ENCODE peak calls at places on chromosome 4, in seven cellular contexts. One of them, this sample, is unnamed.

GRCh38 chr4:6859543-6859942 is 50.1 kb upstream of the TBC1D14 start:
- DNase-seq in tibial artery: no peak
- DNase-seq in sigmoid colon: no peak
- DNase-seq in CD8-positive, alpha-beta T cell: no peak
- DNase-seq in suprapubic skin: no peak
- DNase-seq in right cardiac atrium: no peak
- DNase-seq in uterus: no peak
- DNase-seq in this sample: no peak

GRCh38 chr4:56311299-56311975 is 75.9 kb downstream of the AASDH start:
- DNase-seq in tibial artery: no peak
- DNase-seq in sigmoid colon: no peak
- DNase-seq in CD8-positive, alpha-beta T cell: no peak
- DNase-seq in suprapubic skin: no peak
- DNase-seq in right cardiac atrium: no peak
- DNase-seq in uterus: no peak
- DNase-seq in this sample: no peak

GRCh38 chr4:76197971-76198410 is 15.6 kb downstream of the SCARB2 start:
- DNase-seq in tibial artery: peak
- DNase-seq in sigmoid colon: peak
- DNase-seq in CD8-positive, alpha-beta T cell: no peak
- DNase-seq in suprapubic skin: no peak
- DNase-seq in right cardiac atrium: peak
- DNase-seq in uterus: peak
- DNase-seq in this sample: peak

GRCh38 chr4:102610007-102610406 is 108.8 kb downstream of the NFKB1 start:
- DNase-seq in tibial artery: no peak
- DNase-seq in sigmoid colon: no peak
- DNase-seq in CD8-positive, alpha-beta T cell: no peak
- DNase-seq in suprapubic skin: no peak
- DNase-seq in right cardiac atrium: no peak
- DNase-seq in uterus: no peak
- DNase-seq in this sample: no peak

GRCh38 chr4:116551798-116552197 is 533.6 kb downstream of the TRAM1L1 start:
- DNase-seq in tibial artery: no peak
- DNase-seq in sigmoid colon: no peak
- DNase-seq in CD8-positive, alpha-beta T cell: no peak
- DNase-seq in suprapubic skin: no peak
- DNase-seq in right cardiac atrium: no peak
- DNase-seq in uterus: no peak
- DNase-seq in this sample: no peak

GRCh38 chr4:152224223-152224622 is 311.7 kb downstream of the FBXW7 start:
- DNase-seq in tibial artery: no peak
- DNase-seq in sigmoid colon: no peak
- DNase-seq in CD8-positive, alpha-beta T cell: no peak
- DNase-seq in suprapubic skin: no peak
- DNase-seq in right cardiac atrium: no peak
- DNase-seq in uterus: no peak
- DNase-seq in this sample: no peak

GRCh38 chr4:88457307-88458090 is 580 bp downstream of the HERC5 start:
- DNase-seq in tibial artery: peak
- DNase-seq in sigmoid colon: peak
- DNase-seq in CD8-positive, alpha-beta T cell: peak
- DNase-seq in suprapubic skin: no peak
- DNase-seq in right cardiac atrium: peak
- DNase-seq in uterus: peak
- DNase-seq in this sample: peak

GRCh38 chr4:20015825-20016224 is 235.9 kb upstream of the SLIT2 start:
- DNase-seq in tibial artery: no peak
- DNase-seq in sigmoid colon: no peak
- DNase-seq in CD8-positive, alpha-beta T cell: no peak
- DNase-seq in suprapubic skin: no peak
- DNase-seq in right cardiac atrium: no peak
- DNase-seq in uterus: no peak
- DNase-seq in this sample: no peak

GRCh38 chr4:41022116-41022515 is 192.2 kb downstream of the APBB2 start:
- DNase-seq in tibial artery: no peak
- DNase-seq in sigmoid colon: no peak
- DNase-seq in CD8-positive, alpha-beta T cell: no peak
- DNase-seq in suprapubic skin: no peak
- DNase-seq in right cardiac atrium: no peak
- DNase-seq in uterus: no peak
- DNase-seq in this sample: no peak

GRCh38 chr4:94415448-94415847 is 36.3 kb upstream of the PDLIM5 start:
- DNase-seq in tibial artery: no peak
- DNase-seq in sigmoid colon: no peak
- DNase-seq in CD8-positive, alpha-beta T cell: no peak
- DNase-seq in suprapubic skin: no peak
- DNase-seq in right cardiac atrium: no peak
- DNase-seq in uterus: no peak
- DNase-seq in this sample: no peak
- H3K27ac ChIP-seq in tibial artery: no peak
- H3K27ac ChIP-seq in sigmoid colon: no peak
- H3K27ac ChIP-seq in CD8-positive, alpha-beta T cell: no peak
- H3K27ac ChIP-seq in suprapubic skin: no peak
- H3K27ac ChIP-seq in right cardiac atrium: no peak
- H3K27ac ChIP-seq in uterus: no peak
- H3K27ac ChIP-seq in this sample: no peak

GRCh38 chr4:141120036-141120593 is 13.2 kb downstream of the RNF150 start:
- DNase-seq in tibial artery: no peak
- DNase-seq in sigmoid colon: no peak
- DNase-seq in CD8-positive, alpha-beta T cell: no peak
- DNase-seq in suprapubic skin: no peak
- DNase-seq in right cardiac atrium: no peak
- DNase-seq in uterus: no peak
- DNase-seq in this sample: no peak
- H3K27ac ChIP-seq in tibial artery: no peak
- H3K27ac ChIP-seq in sigmoid colon: no peak
- H3K27ac ChIP-seq in CD8-positive, alpha-beta T cell: no peak
- H3K27ac ChIP-seq in suprapubic skin: no peak
- H3K27ac ChIP-seq in right cardiac atrium: no peak
- H3K27ac ChIP-seq in uterus: no peak
- H3K27ac ChIP-seq in this sample: no peak

GRCh38 chr4:138915725-138916124 is 99.9 kb upstream of the NOCT start:
- DNase-seq in tibial artery: no peak
- DNase-seq in sigmoid colon: no peak
- DNase-seq in CD8-positive, alpha-beta T cell: no peak
- DNase-seq in suprapubic skin: no peak
- DNase-seq in right cardiac atrium: no peak
- DNase-seq in uterus: no peak
- DNase-seq in this sample: no peak
- H3K27ac ChIP-seq in tibial artery: no peak
- H3K27ac ChIP-seq in sigmoid colon: no peak
- H3K27ac ChIP-seq in CD8-positive, alpha-beta T cell: no peak
- H3K27ac ChIP-seq in suprapubic skin: no peak
- H3K27ac ChIP-seq in right cardiac atrium: no peak
- H3K27ac ChIP-seq in uterus: no peak
- H3K27ac ChIP-seq in this sample: no peak

DNA sequence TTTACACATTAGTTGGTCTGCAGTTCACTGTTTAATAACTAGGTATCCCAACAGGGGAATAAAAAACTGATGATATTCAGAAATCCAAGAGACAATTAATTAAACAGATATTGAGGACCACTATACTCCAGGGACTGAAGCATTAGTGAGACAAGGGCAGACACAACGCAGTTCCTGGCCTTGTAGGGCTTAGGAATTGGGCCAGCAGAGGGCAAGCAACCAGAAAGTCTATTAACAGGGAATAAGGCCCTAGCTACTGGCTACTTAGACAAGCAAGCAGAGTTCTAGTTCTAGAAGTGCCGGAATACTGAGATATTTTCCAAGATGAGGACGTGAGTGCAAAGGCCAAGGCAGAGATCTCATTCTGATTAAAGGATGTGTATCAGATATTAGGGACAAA is 58.6 kb upstream of the ADGRA3 start:
- DNase-seq in tibial artery: no peak
- DNase-seq in sigmoid colon: no peak
- DNase-seq in CD8-positive, alpha-beta T cell: no peak
- DNase-seq in suprapubic skin: no peak
- DNase-seq in right cardiac atrium: no peak
- DNase-seq in uterus: no peak
- DNase-seq in this sample: no peak
- H3K27ac ChIP-seq in tibial artery: no peak
- H3K27ac ChIP-seq in sigmoid colon: no peak
- H3K27ac ChIP-seq in CD8-positive, alpha-beta T cell: no peak
- H3K27ac ChIP-seq in suprapubic skin: no peak
- H3K27ac ChIP-seq in right cardiac atrium: no peak
- H3K27ac ChIP-seq in uterus: no peak
- H3K27ac ChIP-seq in this sample: no peak